ENCODE peak calls at places on chromosomes 5 and 9, in seven cellular contexts. X, G, L, U, S, M and C are unnamed samples.

GRCh38 chr9:120474579-120475243 is 105.3 kb downstream of the CDK5RAP2 start:
- DNase-seq in S (no peak), L (no peak), X (no peak), M (no peak), U (no peak), G (peak; percentile 54), C (no peak)

GRCh38 chr9:112226091-112226490 is 51.0 kb upstream of the SUSD1 start:
- DNase-seq in U (no peak), G (no peak), M (no peak), L (no peak), S (no peak), X (no peak), C (no peak)

GRCh38 chr9:125829743-125830142 is 82.6 kb downstream of the PBX3 start:
- DNase-seq in U (no peak), S (no peak), G (peak; percentile 57), M (no peak), X (peak; percentile 11), L (peak; percentile 74), C (no peak)

GRCh38 chr5:67246546-67246945 is 49.9 kb upstream of the CD180 start:
- DNase-seq in X (no peak), M (no peak), G (no peak), S (no peak), U (no peak), L (no peak), C (no peak)

GRCh38 chr5:38453506-38453905 is 102.9 kb downstream of the LIFR start:
- DNase-seq in M (no peak), X (no peak), L (peak; percentile 76), S (no peak), U (no peak), G (no peak), C (no peak)

GRCh38 chr5:103755974-103756373 is 193.4 kb upstream of the NUDT12 start:
- DNase-seq in X (no peak), M (no peak), G (no peak), S (no peak), U (no peak), L (no peak), C (no peak)

GRCh38 chr5:51651889-51652288 is 268.6 kb downstream of the ISL1 start:
- DNase-seq in L (no peak), M (no peak), S (no peak), G (peak; percentile 1), X (no peak), U (no peak), C (no peak)

GRCh38 chr5:173302546-173303155 is 25.6 kb downstream of the STC2 start:
- DNase-seq in L (no peak), U (peak; percentile 56), M (no peak), S (peak; percentile 77), X (peak; percentile 91), G (peak; percentile 79), C (no peak)

GRCh38 chr5:53262348-53262970 is 152.9 kb upstream of the MOCS2 start:
- DNase-seq in L (no peak), U (no peak), X (peak; percentile 39), G (peak; percentile 81), S (peak; percentile 40), M (no peak), C (no peak)

GRCh38 chr9:111356567-111357244 is 26.7 kb upstream of the OR2K2 start:
- DNase-seq in G (peak; percentile 92), M (peak; percentile 69), S (peak; percentile 82), X (peak; percentile 79), L (no peak), U (peak; percentile 75), C (no peak)

GRCh38 chr5:179374506-179375235 is 29.4 kb upstream of the ADAMTS2 start:
- DNase-seq in M (peak; percentile 40), U (no peak), L (no peak), X (no peak), S (no peak), G (no peak), C (peak; percentile 67)